ENCODE peak calls at places on chromosomes 11 and 22, in six cellular contexts. P is HEK293T; A is NCI-H524 treated with DMSO at 0.1 percent for 48 hours; Z is Calu3; B is effector memory CD8-positive, alpha-beta T cell; J is NCI-H1694 treated with DMSO at 0.1 percent for 48 hours. F is an unnamed sample.

GRCh38 chr11:112016765-112017356 is 8.3 kb upstream of the DLAT start:
- DNase-seq in P (no peak), A (no peak), Z (no peak), B (no peak), J (no peak), F (no peak)

GRCh38 chr22:46040471-46041465 is 63.8 kb upstream of the WNT7B start:
- DNase-seq in P (no peak), A (no peak), Z (no peak), B (no peak), J (no peak), F (no peak)

GRCh38 chr22:18104566-18104965 is 6.0 kb upstream of the TUBA8 start:
- DNase-seq in P (no peak), A (no peak), Z (no peak), B (no peak), J (no peak), F (no peak)

GRCh38 chr11:64787526-64788320 is 9.4 kb upstream of the SF1 start:
- DNase-seq in P (peak), A (no peak), Z (peak), B (peak), J (no peak), F (no peak)

GRCh38 chr11:10655931-10656576 is 37.5 kb downstream of the IRAG1 start:
- DNase-seq in P (no peak), A (no peak), Z (no peak), B (no peak), J (no peak), F (no peak)

GRCh38 chr22:29912605-29913398 is 29.8 kb downstream of the MTMR3 start:
- DNase-seq in P (no peak), A (no peak), Z (peak), B (no peak), J (no peak), F (no peak)

GRCh38 chr22:23396362-23397007 is 183.6 kb downstream of the IGLL1 start:
- DNase-seq in P (no peak), A (peak), Z (no peak), B (no peak), J (no peak), F (no peak)

GRCh38 chr11:64048042-64048854 is 12.5 kb downstream of the FLRT1 start:
- DNase-seq in P (no peak), A (no peak), Z (no peak), B (no peak), J (no peak), F (no peak)

GRCh38 chr11:78192223-78192719 is 3.6 kb downstream of the USP35 start:
- DNase-seq in P (no peak), A (no peak), Z (no peak), B (no peak), J (no peak), F (no peak)

GRCh38 chr22:45343143-45343542 is 33.4 kb downstream of the FAM118A start:
- DNase-seq in P (no peak), A (no peak), Z (no peak), B (no peak), J (no peak), F (no peak)

GRCh38 chr11:3658252-3658651 is 12.9 kb downstream of the CHRNA10 start:
- DNase-seq in P (no peak), A (no peak), Z (no peak), B (no peak), J (no peak), F (no peak)

GRCh38 chr11:130145975-130146776 is 13.4 kb upstream of the ST14 start:
- DNase-seq in P (no peak), A (no peak), Z (peak), B (peak), J (no peak), F (no peak)

GRCh38 chr11:10355257-10355661 is 50.4 kb downstream of the ADM start:
- DNase-seq in P (no peak), A (no peak), Z (no peak), B (no peak), J (no peak), F (no peak)

GRCh38 chr22:42289671-42290269 is 19.3 kb upstream of the TCF20 start:
- DNase-seq in P (no peak), A (peak), Z (no peak), B (no peak), J (peak), F (no peak)

GRCh38 chr11:87137711-87138110 is 100.0 kb downstream of the TMEM135 start:
- DNase-seq in P (no peak), A (no peak), Z (no peak), B (no peak), J (no peak), F (no peak)

GRCh38 chr11:16186680-16187079 is 169.7 kb downstream of the SOX6 start:
- DNase-seq in P (no peak), A (no peak), Z (no peak), B (no peak), J (no peak), F (no peak)

GRCh38 chr11:113184498-113184897 is 129.9 kb upstream of the TTC12 start:
- DNase-seq in P (no peak), A (no peak), Z (peak), B (no peak), J (no peak), F (no peak)

GRCh38 chr11:110478410-110478809 is 48.7 kb downstream of the FDX1 start:
- DNase-seq in P (peak), A (no peak), Z (no peak), B (no peak), J (no peak), F (no peak)

GRCh38 chr22:50473088-50473487 is 1.7 kb downstream of the SBF1 start:
- DNase-seq in P (peak), A (no peak), Z (peak), B (peak), J (peak), F (peak)

GRCh38 chr11:119155733-119156492 is 7.1 kb downstream of the ABCG4 start:
- DNase-seq in P (no peak), A (no peak), Z (peak), B (no peak), J (no peak), F (no peak)

GRCh38 chr22:22235564-22235963 is 9.0 kb upstream of the VPREB1 start:
- DNase-seq in P (peak), A (no peak), Z (peak), B (peak), J (no peak), F (no peak)

GRCh38 chr11:117443269-117444186 is 115.9 kb downstream of the CEP164 start:
- DNase-seq in P (peak), A (peak), Z (peak), B (no peak), J (peak), F (peak)

GRCh38 chr22:33793464-33793863 is 126.8 kb downstream of the LARGE1 start:
- DNase-seq in P (no peak), A (no peak), Z (no peak), B (no peak), J (no peak), F (no peak)

GRCh38 chr11:117923773-117924172 is 5.4 kb downstream of the TMPRSS13 start:
- DNase-seq in P (no peak), A (no peak), Z (no peak), B (no peak), J (no peak), F (no peak)

GRCh38 chr22:46063861-46064235 is 86.5 kb upstream of the PPARA start:
- DNase-seq in P (no peak), A (no peak), Z (no peak), B (no peak), J (peak), F (no peak)

F was measured in GDM1.